ENCODE peak calls at places on chromosomes 3 and 15, in nine cellular contexts. L, S, W, V, B, J, F, E and I are unnamed samples.

GRCh38 chr3:164533275-164533674 is 545.0 kb downstream of the SI start:
- DNase-seq in B (no peak), E (no peak), W (no peak), J (no peak), F (no peak), L (no peak), S (no peak), V (no peak), I (no peak)

GRCh38 chr15:25870899-25871298 is 7.8 kb upstream of the ATP10A start:
- DNase-seq in J (no peak), L (no peak), E (no peak), W (no peak), F (no peak), V (no peak), S (no peak), B (no peak), I (no peak)

GRCh38 chr3:122727766-122728165 is 47.1 kb downstream of the PARP14 start:
- DNase-seq in E (no peak), S (no peak), L (no peak), W (no peak), J (no peak), F (no peak), V (no peak), B (no peak), I (no peak)

GRCh38 chr3:141661229-141662196 is 76.6 kb upstream of the RNF7 start:
- DNase-seq in B (no peak), F (no peak), S (no peak), E (no peak), V (no peak), L (no peak), J (no peak), W (no peak), I (no peak)

GRCh38 chr3:82157952-82158351 is 396.5 kb upstream of the GBE1 start:
- DNase-seq in S (no peak), E (peak), B (no peak), F (peak), W (no peak), J (no peak), V (peak), L (no peak), I (no peak)

GRCh38 chr3:170876537-170876936 is 6.5 kb upstream of the RPL22L1 start:
- DNase-seq in F (no peak), J (no peak), S (no peak), B (no peak), V (no peak), W (no peak), E (no peak), L (no peak), I (no peak)

GRCh38 chr15:72037321-72037720 is 80.6 kb downstream of the MYO9A start:
- DNase-seq in E (peak), F (no peak), W (no peak), B (no peak), J (no peak), V (peak), L (no peak), S (no peak), I (no peak)

GRCh38 chr15:62850791-62851291 is 191.7 kb upstream of the TPM1 start:
- DNase-seq in F (peak), J (no peak), B (no peak), L (no peak), S (no peak), W (no peak), V (peak), E (peak), I (no peak)

GRCh38 chr3:185152433-185153169 is at the start of gene C3orf70:
- DNase-seq in W (peak), L (peak), B (peak), E (no peak), V (peak), F (peak), S (peak), J (peak), I (peak)

GRCh38 chr15:68224108-68224507 is 5.4 kb downstream of the CLN6 start:
- DNase-seq in J (no peak), B (peak), L (no peak), E (no peak), W (no peak), S (no peak), F (no peak), V (no peak), I (no peak)

GRCh38 chr15:99967841-99968371 is 234.7 kb upstream of the LYSMD4 start:
- DNase-seq in E (no peak), W (no peak), F (peak), J (no peak), S (no peak), L (no peak), B (no peak), V (peak), I (no peak)

GRCh38 chr15:38564557-38565286 is at the start of gene RASGRP1:
- DNase-seq in V (peak), F (peak), E (no peak), S (peak), L (peak), B (peak), J (peak), W (no peak), I (peak)

GRCh38 chr3:19931767-19932188 is 2.2 kb downstream of the EFHB start:
- DNase-seq in W (peak), B (no peak), F (no peak), V (peak), J (no peak), S (no peak), L (no peak), E (no peak), I (no peak)

GRCh38 chr3:146269271-146269670 is 18.4 kb upstream of the PLSCR4 start:
- DNase-seq in B (no peak), E (no peak), J (no peak), V (no peak), L (no peak), W (no peak), F (no peak), S (no peak), I (no peak)

GRCh38 chr3:195395208-195395816 is 47.5 kb downstream of the ACAP2 start:
- DNase-seq in L (no peak), J (no peak), V (no peak), S (no peak), E (no peak), W (no peak), B (no peak), F (no peak), I (no peak)

GRCh38 chr3:31908391-31909097 is 72.5 kb downstream of the OSBPL10 start:
- DNase-seq in W (no peak), L (no peak), V (peak), S (no peak), J (no peak), E (no peak), B (no peak), F (peak), I (no peak)

GRCh38 chr3:173725507-173725906 is 328.0 kb downstream of the NLGN1 start:
- DNase-seq in S (no peak), J (no peak), E (no peak), B (no peak), F (peak), V (peak), W (no peak), L (no peak), I (no peak)

GRCh38 chr3:71131385-71131871 is 452.1 kb downstream of the FOXP1 start:
- DNase-seq in J (no peak), B (no peak), W (peak), L (no peak), F (no peak), S (no peak), V (no peak), E (no peak), I (no peak)

GRCh38 chr3:150377601-150378466 is 30.3 kb upstream of the TSC22D2 start:
- DNase-seq in F (no peak), W (no peak), J (no peak), E (no peak), V (peak), S (no peak), B (no peak), L (no peak), I (no peak)

GRCh38 chr15:96369825-96370621 is 39.5 kb downstream of the NR2F2 start:
- DNase-seq in L (no peak), E (no peak), B (no peak), J (no peak), V (no peak), W (no peak), F (no peak), S (no peak), I (no peak)

GRCh38 chr3:159191454-159191853 is 389.6 kb downstream of the MFSD1 start:
- DNase-seq in J (no peak), E (peak), B (no peak), F (peak), L (no peak), S (no peak), W (no peak), V (peak), I (no peak)

GRCh38 chr3:43522702-43523362 is 99.0 kb downstream of the ANO10 start:
- DNase-seq in W (no peak), V (peak), S (no peak), B (no peak), F (no peak), L (no peak), E (no peak), J (no peak), I (no peak)

GRCh38 chr3:541328-541727 is 344.8 kb downstream of the CHL1 start:
- DNase-seq in E (no peak), J (no peak), V (no peak), L (no peak), F (no peak), S (no peak), B (no peak), W (no peak), I (no peak)

GRCh38 chr3:127015282-127016042 is 32.5 kb downstream of the PLXNA1 start:
- DNase-seq in B (no peak), L (peak), W (no peak), S (no peak), J (no peak), F (no peak), V (no peak), E (no peak), I (no peak)